ENCODE peak calls at places on chromosome 9, in nine cellular contexts. L is astrocyte, G is K562, Q is GM23248, X is mammary epithelial cell, F is PC-3, Y is neural progenitor cell, J is MM.1S, H is GM12878. V is an unnamed sample. For H3K36me3, the result is how much of the 10 kb centered on the place peaks cover.

GRCh38 chr9:19461135-19461534 is 52.3 kb downstream of the ACER2 start:
- DNase-seq in L (no peak), G (no peak), Q (no peak), X (no peak), F (no peak), Y (no peak), J (no peak), H (no peak), V (no peak)

GRCh38 chr9:21964925-21965385 is 29.2 kb downstream of the CDKN2A start:
- DNase-seq in L (peak), G (no peak), Q (peak), X (peak), F (peak), Y (peak), J (peak), H (no peak), V (peak)

GRCh38 chr9:121652838-121653231 is 1.4 kb downstream of the DAB2IP start:
- DNase-seq in L (no peak), G (no peak), Q (no peak), X (no peak), F (no peak), Y (no peak), J (no peak), H (no peak), V (no peak)

GRCh38 chr9:126721531-126722098 is 83.2 kb upstream of the ZBTB43 start:
- DNase-seq in L (no peak), G (no peak), Q (no peak), X (no peak), F (no peak), Y (no peak), J (no peak), H (no peak), V (no peak)

GRCh38 chr9:136997830-136998234 is 1.5 kb upstream of the CLIC3 start:
- DNase-seq in L (no peak), G (no peak), Q (no peak), X (no peak), F (no peak), Y (no peak), J (no peak), H (no peak), V (no peak)

GRCh38 chr9:80784647-80785046 is 904.7 kb downstream of the TLE1 start:
- DNase-seq in L (no peak), G (no peak), Q (no peak), X (no peak), F (no peak), Y (no peak), J (no peak), H (no peak), V (no peak)

GRCh38 chr9:121227867-121228266 is 26.2 kb upstream of the RAB14 start:
- DNase-seq in L (no peak), G (no peak), Q (no peak), X (no peak), F (no peak), Y (no peak), J (no peak), H (no peak), V (no peak)

GRCh38 chr9:97980918-97981827 is 2.0 kb upstream of the ANP32B start:
- DNase-seq in L (no peak), G (no peak), Q (peak), X (peak), F (no peak), Y (peak), J (no peak), H (no peak), V (no peak)

GRCh38 chr9:106682420-106682819 is 180.5 kb upstream of the ZNF462 start:
- DNase-seq in L (no peak), G (no peak), Q (no peak), X (peak), F (no peak), Y (no peak), J (no peak), H (no peak), V (no peak)

GRCh38 chr9:111451570-111451969 is 32.6 kb downstream of the ECPAS start:
- DNase-seq in L (no peak), G (no peak), Q (no peak), X (no peak), F (no peak), Y (no peak), J (no peak), H (no peak), V (no peak)

GRCh38 chr9:133773889-133774655 is 35.9 kb upstream of the SARDH start:
- DNase-seq in L (peak), G (no peak), Q (no peak), X (no peak), F (no peak), Y (no peak), J (no peak), H (no peak), V (no peak)

GRCh38 chr9:95924955-95925354 is 49.5 kb downstream of the ERCC6L2 start:
- DNase-seq in L (no peak), G (no peak), Q (no peak), X (no peak), F (no peak), Y (no peak), J (no peak), H (no peak), V (no peak)

GRCh38 chr9:94892675-94893074 is 166.2 kb downstream of the AOPEP start:
- DNase-seq in L (no peak), G (no peak), Q (no peak), X (peak), F (no peak), Y (no peak), J (no peak), H (no peak), V (no peak)

GRCh38 chr9:21569721-21570120 is 87.6 kb upstream of the IFNE start:
- DNase-seq in L (no peak), G (no peak), Q (no peak), X (no peak), F (no peak), Y (no peak), J (no peak), H (no peak), V (no peak)

GRCh38 chr9:136331556-136332481 is 4.5 kb downstream of the GPSM1 start:
- DNase-seq in L (no peak), G (no peak), Q (no peak), X (no peak), F (no peak), Y (peak), J (no peak), H (no peak), V (no peak)

GRCh38 chr9:120395374-120395773 is 184.6 kb downstream of the CDK5RAP2 start:
- DNase-seq in L (no peak), G (no peak), Q (no peak), X (no peak), F (no peak), Y (no peak), J (no peak), H (no peak), V (no peak)

GRCh38 chr9:15423328-15423985 is 781 bp downstream of the SNAPC3 start:
- DNase-seq in L (no peak), G (no peak), Q (peak), X (peak), F (peak), Y (peak), J (peak), H (no peak), V (no peak)

GRCh38 chr9:121331992-121332685 is 37.9 kb downstream of the STOM start:
- DNase-seq in L (no peak), G (no peak), Q (peak), X (no peak), F (peak), Y (no peak), J (no peak), H (no peak), V (no peak)

GRCh38 chr9:122029898-122030297 is 63.2 kb downstream of the TTLL11 start:
- DNase-seq in L (no peak), G (no peak), Q (peak), X (no peak), F (peak), Y (no peak), J (no peak), H (no peak), V (no peak)

GRCh38 chr9:13513710-13514444 is 234.4 kb upstream of the MPDZ start:
- DNase-seq in L (no peak), G (no peak), Q (peak), X (peak), F (peak), Y (peak), J (no peak), H (no peak), V (no peak)

GRCh38 chr9:124507880-124508432 is 757 bp upstream of the NR5A1 start:
- DNase-seq in L (no peak), G (no peak), Q (no peak), X (no peak), F (no peak), Y (no peak), J (no peak), H (no peak), V (no peak)

GRCh38 chr9:133954862-133955529 is 37.1 kb downstream of the VAV2 start:
- DNase-seq in L (no peak), G (no peak), Q (no peak), X (no peak), F (no peak), Y (no peak), J (no peak), H (peak), V (no peak)

GRCh38 chr9:112308576-112308975 is 24.8 kb downstream of the PTBP3 start:
- DNase-seq in L (peak), G (no peak), Q (no peak), X (no peak), F (no peak), Y (peak), J (no peak), H (no peak), V (no peak)

GRCh38 chr9:121371495-121371911 is 1.5 kb upstream of the STOM start:
- DNase-seq in L (no peak), G (no peak), Q (no peak), X (no peak), F (no peak), Y (no peak), J (no peak), H (no peak), V (no peak)

GRCh38 chr9:126758916-126759576 is 45.8 kb upstream of the ZBTB43 start:
- DNase-seq in L (no peak), G (no peak), Q (no peak), X (no peak), F (no peak), Y (no peak), J (no peak), H (no peak), V (no peak)

GRCh38 chr9:33264473-33265177 is at the start of the genes BAG1 and CHMP5:
- DNase-seq in L (peak), G (peak), Q (peak), X (peak), F (peak), Y (peak), J (peak), H (peak), V (peak)

GRCh38 chr9:125284855-125285254 is 23.2 kb downstream of the GAPVD1 start:
- DNase-seq in L (no peak), G (peak), Q (no peak), X (no peak), F (no peak), Y (no peak), J (no peak), H (no peak), V (no peak)

GRCh38 chr9:30116673-30117217 is 2267.7 kb upstream of the ACO1 start:
- DNase-seq in L (no peak), G (no peak), Q (no peak), X (no peak), F (no peak), Y (no peak), J (no peak), H (no peak), V (no peak)

GRCh38 chr9:95003694-95004451 is 277.4 kb downstream of the AOPEP start:
- DNase-seq in L (peak), G (peak), Q (peak), X (peak), F (peak), Y (peak), J (peak), H (no peak), V (no peak)

GRCh38 chr9:89633404-89633803 is 28.6 kb downstream of the GADD45G start:
- DNase-seq in L (no peak), G (no peak), Q (no peak), X (no peak), F (no peak), Y (no peak), J (no peak), H (no peak), V (no peak)

GRCh38 chr9:77495834-77496671 is 152.1 kb downstream of the GNA14 start:
- DNase-seq in L (peak), G (no peak), Q (peak), X (peak), F (peak), Y (no peak), J (no peak), H (no peak), V (no peak)

GRCh38 chr9:133702798-133703570 is 35.2 kb downstream of the SARDH start:
- DNase-seq in L (no peak), G (no peak), Q (no peak), X (no peak), F (no peak), Y (no peak), J (no peak), H (no peak), V (no peak)

GRCh38 chr9:343773-344172 is 129.1 kb downstream of the DOCK8 start:
- DNase-seq in L (no peak), G (no peak), Q (no peak), X (peak), F (no peak), Y (no peak), J (no peak), H (no peak), V (no peak)

GRCh38 chr9:131641618-131642495 is 96.5 kb downstream of the PRRT1B start:
- DNase-seq in L (no peak), G (no peak), Q (no peak), X (no peak), F (no peak), Y (no peak), J (no peak), H (no peak), V (no peak)

GRCh38 chr9:36102742-36103495 is 33.6 kb upstream of the GLIPR2 start:
- DNase-seq in L (peak), G (peak), Q (peak), X (peak), F (peak), Y (peak), J (peak), H (peak), V (peak)

DNA sequence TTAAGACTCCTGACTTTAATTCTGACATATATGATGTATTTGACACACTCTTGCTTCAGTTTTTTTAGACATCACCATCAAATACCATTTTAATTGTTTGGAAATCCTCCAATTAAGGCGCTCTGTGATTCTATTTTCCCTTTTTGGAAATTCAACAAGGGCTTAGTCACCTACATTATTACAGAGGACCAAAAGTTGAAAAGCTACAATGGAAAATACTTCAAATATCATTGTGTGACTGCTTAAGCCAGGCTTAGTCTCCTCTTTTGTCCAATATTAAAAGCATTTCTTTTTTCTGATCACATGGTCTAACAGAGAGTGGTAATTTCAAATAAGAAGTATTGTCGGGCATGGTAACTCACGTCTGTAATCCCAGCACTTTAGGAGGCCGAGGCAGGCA is 160.3 kb downstream of the CEMIP2 start:
- DNase-seq in L (no peak), G (no peak), Q (peak), X (no peak), F (no peak), Y (no peak), J (no peak), H (no peak), V (no peak)
- H3K36me3 ChIP-seq in L (under half), G (under half), Q (under half), X (under half), F (under half), Y (under half), J (under half), H (under half), V (under half)

DNA sequence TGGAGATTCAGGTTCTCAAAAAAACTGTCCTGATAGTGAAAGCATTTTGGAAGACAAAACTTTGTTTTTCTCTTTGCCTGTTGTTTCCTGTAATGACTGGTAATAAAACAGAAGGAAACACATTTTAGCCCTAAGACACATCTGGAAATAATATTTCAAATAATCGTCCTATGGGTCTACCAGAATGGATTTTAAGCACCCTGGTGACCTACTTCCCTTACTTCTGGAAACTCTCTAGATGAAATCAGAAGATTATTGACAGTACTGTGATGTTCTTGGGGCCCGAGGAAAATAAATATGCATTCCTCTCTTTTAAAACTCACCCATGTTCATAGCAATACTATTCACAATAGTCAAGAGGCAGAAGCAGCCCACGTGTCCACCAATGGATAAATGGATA is 110.0 kb upstream of the TLE4 start:
- DNase-seq in L (no peak), G (no peak), Q (no peak), X (no peak), F (no peak), Y (no peak), J (no peak), H (no peak), V (no peak)
- TF ChIP-seq EZH2 in L (no peak), G (no peak), Q (no peak), X (no peak), F (no peak), Y (no peak), J (no peak), H (no peak), V (no peak)

GRCh38 chr9:92242115-92242778 is 51.2 kb downstream of the IARS1 start:
- DNase-seq in L (peak), G (no peak), Q (peak), X (peak), F (no peak), Y (peak), J (no peak), H (no peak), V (no peak)

GRCh38 chr9:92247296-92247695 is 46.2 kb downstream of the IARS1 start:
- DNase-seq in L (no peak), G (no peak), Q (no peak), X (no peak), F (no peak), Y (no peak), J (no peak), H (no peak), V (no peak)

GRCh38 chr9:92247981-92248380 is 45.5 kb downstream of the IARS1 start:
- DNase-seq in L (no peak), G (no peak), Q (no peak), X (no peak), F (no peak), Y (no peak), J (no peak), H (no peak), V (no peak)

GRCh38 chr9:92245005-92245797 is 48.3 kb downstream of the IARS1 start:
- DNase-seq in L (peak), G (no peak), Q (peak), X (peak), F (peak), Y (no peak), J (no peak), H (no peak), V (no peak)

GRCh38 chr9:92242779-92243136 is 50.7 kb downstream of the IARS1 start:
- DNase-seq in L (no peak), G (no peak), Q (no peak), X (no peak), F (no peak), Y (no peak), J (no peak), H (no peak), V (no peak)
- H3K9ac ChIP-seq in L (peak), G (no peak), Q (peak), X (no peak), F (no peak), Y (no peak), J (no peak), H (no peak), V (no peak)

GRCh38 chr9:128469070-128469469 is 13.3 kb downstream of the ODF2 start:
- DNase-seq in L (no peak), G (peak), Q (no peak), X (no peak), F (no peak), Y (no peak), J (no peak), H (no peak), V (no peak)
- H3K36me3 ChIP-seq in L (under half), G (half or more), Q (under half), X (under half), F (under half), Y (under half), J (under half), H (under half), V (half or more)

GRCh38 chr9:86945868-86946711 is 1.2 kb downstream of the GAS1 start:
- DNase-seq in L (peak), G (no peak), Q (peak), X (peak), F (peak), Y (peak), J (peak), H (no peak), V (peak)
- TF ChIP-seq EZH2 in L (no peak), G (no peak), Q (no peak), X (no peak), F (no peak), Y (no peak), J (no peak), H (no peak), V (no peak)

V was measured in DND-41.